ENCODE peak calls at places on chromosomes 13 and 19, in ten cellular contexts. K, U, V, L, Q, B, T, M, I and E are unnamed samples.
A peak's percentile ranks its signal among the peaks of the same experiment; 100 is the strongest.

GRCh38 chr19:2167896-2168618 is 4.3 kb downstream of the DOT1L start:
- DNase-seq in K (no peak), U (peak; percentile 90), V (peak; percentile 52), L (peak; percentile 85), Q (peak; percentile 81), B (peak; percentile 87), T (no peak), M (peak; percentile 77), I (no peak), E (no peak)

GRCh38 chr13:36818483-36819063 is 449 bp upstream of the RFXAP start:
- DNase-seq in K (no peak), U (peak; percentile 8), V (no peak), L (no peak), Q (no peak), B (no peak), T (no peak), M (no peak), I (no peak), E (no peak)

GRCh38 chr19:17450264-17451075 is 2.0 kb upstream of the TMEM221 start:
- DNase-seq in K (peak; percentile 85), U (no peak), V (no peak), L (no peak), Q (no peak), B (no peak), T (no peak), M (no peak), I (peak; percentile 14), E (no peak)

GRCh38 chr13:20489185-20489820 is 36.4 kb downstream of the CRYL1 start:
- DNase-seq in K (no peak), U (no peak), V (no peak), L (no peak), Q (no peak), B (no peak), T (no peak), M (no peak), I (peak; percentile 69), E (no peak)

GRCh38 chr13:27712421-27712820 is 79.9 kb upstream of the GSX1 start:
- DNase-seq in K (no peak), U (no peak), V (peak; percentile 20), L (no peak), Q (no peak), B (no peak), T (no peak), M (no peak), I (peak; percentile 5), E (no peak)

GRCh38 chr19:49497790-49498106 is 1.5 kb downstream of the RPS11 start:
- DNase-seq in K (no peak), U (no peak), V (no peak), L (no peak), Q (no peak), B (no peak), T (no peak), M (no peak), I (no peak), E (no peak)

GRCh38 chr13:29448124-29448685 is 147.3 kb downstream of the SLC7A1 start:
- DNase-seq in K (no peak), U (no peak), V (no peak), L (no peak), Q (no peak), B (no peak), T (no peak), M (no peak), I (no peak), E (no peak)

GRCh38 chr13:41816057-41816456 is 144.9 kb downstream of the VWA8 start:
- DNase-seq in K (no peak), U (no peak), V (no peak), L (no peak), Q (no peak), B (no peak), T (no peak), M (no peak), I (no peak), E (no peak)

GRCh38 chr19:5049561-5049960 is 80.6 kb downstream of the KDM4B start:
- DNase-seq in K (no peak), U (no peak), V (no peak), L (no peak), Q (no peak), B (no peak), T (no peak), M (no peak), I (no peak), E (no peak)

GRCh38 chr19:5048727-5049553 is 80.0 kb downstream of the KDM4B start:
- DNase-seq in K (no peak), U (peak; percentile 67), V (no peak), L (no peak), Q (no peak), B (no peak), T (no peak), M (peak; percentile 71), I (peak; percentile 24), E (no peak)

GRCh38 chr19:5050905-5051304 is 82.0 kb downstream of the KDM4B start:
- DNase-seq in K (no peak), U (no peak), V (no peak), L (no peak), Q (no peak), B (no peak), T (no peak), M (no peak), I (no peak), E (no peak)

GRCh38 chr19:5051619-5052018 is 82.7 kb downstream of the KDM4B start:
- DNase-seq in K (no peak), U (no peak), V (no peak), L (no peak), Q (no peak), B (no peak), T (no peak), M (no peak), I (no peak), E (no peak)

GRCh38 chr19:5050016-5050656 is 81.2 kb downstream of the KDM4B start:
- DNase-seq in K (no peak), U (no peak), V (no peak), L (no peak), Q (no peak), B (no peak), T (no peak), M (no peak), I (no peak), E (no peak)
- TF ChIP-seq CTCF in K (no peak), U (no peak), V (no peak), L (no peak), Q (no peak), B (no peak), T (no peak), M (no peak), I (no peak), E (no peak)

GRCh38 chr19:23996549-23996948 is 81.9 kb downstream of the ZNF726 start:
- DNase-seq in K (no peak), U (peak; percentile 12), V (no peak), L (no peak), Q (no peak), B (no peak), T (peak; percentile 33), M (no peak), I (peak; percentile 5), E (no peak)
- TF ChIP-seq CTCF in K (no peak), U (peak; percentile 17), V (peak; percentile 51), L (no peak), Q (peak; percentile 35), B (peak; percentile 35), T (peak; percentile 38), M (no peak), I (peak; percentile 55), E (no peak)

DNA sequence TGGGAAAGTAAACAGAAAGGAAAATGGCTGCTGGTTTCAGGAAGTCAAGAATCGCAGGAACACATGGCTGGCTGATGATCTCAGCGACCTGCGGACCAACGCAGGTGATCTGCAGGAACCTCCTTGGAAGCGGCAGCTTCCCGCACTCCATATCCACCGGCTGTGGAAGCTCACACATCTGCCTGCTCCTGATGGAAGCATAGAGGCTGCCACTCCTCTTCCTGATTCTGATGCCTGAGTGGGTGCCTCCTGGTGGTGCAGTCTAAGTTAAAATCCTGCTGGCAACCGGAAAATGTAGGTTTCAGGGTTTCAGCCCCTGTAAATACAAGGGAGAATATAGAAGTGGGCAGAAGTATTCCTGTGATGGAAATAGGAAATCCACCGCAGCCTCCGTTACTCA is 75.5 kb downstream of the TNFSF13B start:
- DNase-seq in K (no peak), U (no peak), V (no peak), L (no peak), Q (no peak), B (no peak), T (peak; percentile 17), M (no peak), I (no peak), E (no peak)
- TF ChIP-seq CTCF in K (no peak), U (no peak), V (no peak), L (no peak), Q (no peak), B (no peak), T (no peak), M (no peak), I (no peak), E (no peak)

GRCh38 chr19:47691782-47692181 is 21.4 kb upstream of the EHD2 start:
- DNase-seq in K (no peak), U (no peak), V (no peak), L (peak; percentile 12), Q (no peak), B (no peak), T (no peak), M (no peak), I (no peak), E (no peak)

GRCh38 chr19:47695533-47696262 is 17.5 kb upstream of the EHD2 start:
- DNase-seq in K (no peak), U (no peak), V (no peak), L (no peak), Q (no peak), B (no peak), T (no peak), M (no peak), I (no peak), E (no peak)

GRCh38 chr19:47693903-47694302 is 19.3 kb upstream of the EHD2 start:
- DNase-seq in K (no peak), U (no peak), V (no peak), L (no peak), Q (no peak), B (no peak), T (no peak), M (no peak), I (no peak), E (no peak)

GRCh38 chr19:47694466-47695273 is 18.6 kb upstream of the EHD2 start:
- DNase-seq in K (no peak), U (no peak), V (peak; percentile 57), L (no peak), Q (no peak), B (no peak), T (no peak), M (no peak), I (no peak), E (no peak)

GRCh38 chr19:47693489-47693888 is 19.7 kb upstream of the EHD2 start:
- DNase-seq in K (no peak), U (no peak), V (no peak), L (no peak), Q (no peak), B (no peak), T (no peak), M (no peak), I (no peak), E (no peak)
- TF ChIP-seq CTCF in K (no peak), U (no peak), V (no peak), L (no peak), Q (no peak), B (no peak), T (no peak), M (no peak), I (no peak), E (no peak)

GRCh38 chr19:55606471-55606787 is 982 bp downstream of the ZNF865 start:
- DNase-seq in K (no peak), U (no peak), V (no peak), L (no peak), Q (no peak), B (no peak), T (no peak), M (no peak), I (no peak), E (no peak)
- TF ChIP-seq CTCF in K (peak; percentile 59), U (no peak), V (no peak), L (no peak), Q (no peak), B (no peak), T (no peak), M (no peak), I (no peak), E (no peak)